ENCODE peak calls at places on chromosomes 6 and 20, in six cellular contexts. One of them, this sample, is unnamed.

GRCh38 chr20:38143646-38144554 is 21.2 kb downstream of the TGM2 start:
- DNase-seq in tibial nerve: no peak
- DNase-seq in left lung: peak; percentile 71
- DNase-seq in ascending aorta: peak; percentile 93
- DNase-seq in BE2C: peak; percentile 32
- DNase-seq in H9: no peak
- DNase-seq in this sample: no peak

GRCh38 chr6:149636116-149636515 is 12.4 kb downstream of the KATNA1 start:
- DNase-seq in BE2C: no peak
- DNase-seq in ascending aorta: no peak
- DNase-seq in left lung: no peak
- DNase-seq in H9: no peak
- DNase-seq in tibial nerve: no peak
- DNase-seq in this sample: no peak

GRCh38 chr20:35173576-35174192 is 1.8 kb downstream of the PROCR start:
- DNase-seq in H9: no peak
- DNase-seq in tibial nerve: peak; percentile 19
- DNase-seq in left lung: no peak
- DNase-seq in ascending aorta: no peak
- DNase-seq in BE2C: no peak
- DNase-seq in this sample: no peak

GRCh38 chr20:37313546-37314091 is 24.2 kb downstream of the MANBAL start:
- DNase-seq in ascending aorta: no peak
- DNase-seq in BE2C: no peak
- DNase-seq in left lung: peak; percentile 27
- DNase-seq in H9: no peak
- DNase-seq in tibial nerve: no peak
- DNase-seq in this sample: no peak

GRCh38 chr20:6665621-6666345 is 101.7 kb upstream of the BMP2 start:
- DNase-seq in BE2C: no peak
- DNase-seq in H9: no peak
- DNase-seq in left lung: no peak
- DNase-seq in tibial nerve: no peak
- DNase-seq in ascending aorta: no peak
- DNase-seq in this sample: no peak

GRCh38 chr20:57158474-57158873 is 108.0 kb downstream of the BMP7 start:
- DNase-seq in ascending aorta: no peak
- DNase-seq in left lung: no peak
- DNase-seq in tibial nerve: no peak
- DNase-seq in BE2C: no peak
- DNase-seq in H9: no peak
- DNase-seq in this sample: no peak

GRCh38 chr20:21640556-21640955 is 64.9 kb upstream of the PAX1 start:
- DNase-seq in left lung: no peak
- DNase-seq in BE2C: no peak
- DNase-seq in H9: peak; percentile 69
- DNase-seq in tibial nerve: no peak
- DNase-seq in ascending aorta: no peak
- DNase-seq in this sample: no peak

GRCh38 chr6:5989141-5989723 is 17.5 kb downstream of the NRN1 start:
- DNase-seq in left lung: peak; percentile 76
- DNase-seq in H9: no peak
- DNase-seq in ascending aorta: no peak
- DNase-seq in tibial nerve: no peak
- DNase-seq in BE2C: no peak
- DNase-seq in this sample: no peak

DNA sequence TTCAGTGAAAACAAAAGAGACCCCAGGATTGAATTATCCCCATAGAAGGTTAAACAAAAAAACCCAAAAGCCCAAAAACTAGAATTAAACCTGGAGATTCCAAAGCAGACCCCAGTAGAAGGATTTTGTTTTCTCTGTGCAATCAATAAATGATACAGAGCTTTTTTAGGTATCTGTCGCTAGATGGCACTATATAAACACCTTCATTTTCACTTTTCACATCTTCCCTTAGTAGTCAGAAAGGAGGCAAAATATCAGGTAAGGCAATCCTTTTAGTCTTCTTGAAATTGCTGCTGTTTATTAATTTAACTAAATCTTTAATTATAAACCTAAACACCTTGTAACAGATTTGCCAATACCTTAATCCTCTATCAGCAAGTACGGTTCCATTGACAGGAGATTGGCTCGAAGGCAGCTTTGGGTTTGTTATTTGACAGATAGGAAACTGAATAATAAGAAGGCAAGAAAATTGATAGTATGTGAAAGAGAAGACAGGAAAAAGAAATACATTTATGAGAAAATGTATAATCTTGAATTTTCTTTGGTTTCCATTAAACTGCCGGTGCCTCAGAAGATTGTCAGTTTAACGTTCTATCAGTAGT is 23.3 kb upstream of the IBTK start:
- DNase-seq in H9: no peak
- DNase-seq in left lung: no peak
- DNase-seq in ascending aorta: no peak
- DNase-seq in tibial nerve: no peak
- DNase-seq in BE2C: no peak
- DNase-seq in this sample: no peak
- TF ChIP-seq CTCF in H9: peak; percentile 80
- TF ChIP-seq CTCF in left lung: peak; percentile 18
- TF ChIP-seq CTCF in ascending aorta: peak; percentile 20
- TF ChIP-seq CTCF in tibial nerve: peak; percentile 59
- TF ChIP-seq CTCF in BE2C: peak; percentile 60
- TF ChIP-seq CTCF in this sample: no peak

GRCh38 chr20:47314647-47315338 is 41.7 kb downstream of the ZMYND8 start:
- DNase-seq in BE2C: no peak
- DNase-seq in H9: no peak
- DNase-seq in ascending aorta: no peak
- DNase-seq in tibial nerve: no peak
- DNase-seq in left lung: no peak
- DNase-seq in this sample: no peak

GRCh38 chr20:47310729-47311128 is 45.8 kb downstream of the ZMYND8 start:
- DNase-seq in BE2C: no peak
- DNase-seq in left lung: no peak
- DNase-seq in tibial nerve: no peak
- DNase-seq in H9: no peak
- DNase-seq in ascending aorta: no peak
- DNase-seq in this sample: no peak

GRCh38 chr20:47309806-47310426 is 46.6 kb downstream of the ZMYND8 start:
- DNase-seq in ascending aorta: no peak
- DNase-seq in BE2C: no peak
- DNase-seq in tibial nerve: no peak
- DNase-seq in left lung: no peak
- DNase-seq in H9: no peak
- DNase-seq in this sample: no peak

GRCh38 chr20:47311211-47311610 is 45.3 kb downstream of the ZMYND8 start:
- DNase-seq in tibial nerve: no peak
- DNase-seq in H9: no peak
- DNase-seq in BE2C: no peak
- DNase-seq in ascending aorta: no peak
- DNase-seq in left lung: no peak
- DNase-seq in this sample: no peak

GRCh38 chr20:47311967-47312681 is 44.4 kb downstream of the ZMYND8 start:
- DNase-seq in H9: no peak
- DNase-seq in BE2C: no peak
- DNase-seq in left lung: no peak
- DNase-seq in tibial nerve: no peak
- DNase-seq in ascending aorta: no peak
- DNase-seq in this sample: no peak
- TF ChIP-seq CTCF in H9: peak; percentile 38
- TF ChIP-seq CTCF in BE2C: no peak
- TF ChIP-seq CTCF in left lung: no peak
- TF ChIP-seq CTCF in tibial nerve: no peak
- TF ChIP-seq CTCF in ascending aorta: no peak
- TF ChIP-seq CTCF in this sample: no peak

GRCh38 chr6:13383280-13384163 is 55.2 kb upstream of the TBC1D7 start:
- DNase-seq in ascending aorta: no peak
- DNase-seq in left lung: no peak
- DNase-seq in tibial nerve: no peak
- DNase-seq in BE2C: no peak
- DNase-seq in H9: no peak
- DNase-seq in this sample: no peak
- TF ChIP-seq CTCF in ascending aorta: no peak
- TF ChIP-seq CTCF in left lung: no peak
- TF ChIP-seq CTCF in tibial nerve: no peak
- TF ChIP-seq CTCF in BE2C: no peak
- TF ChIP-seq CTCF in H9: no peak
- TF ChIP-seq CTCF in this sample: no peak

GRCh38 chr6:47076422-47077344 is 34.6 kb upstream of the ADGRF1 start:
- DNase-seq in tibial nerve: no peak
- DNase-seq in H9: no peak
- DNase-seq in ascending aorta: no peak
- DNase-seq in left lung: peak; percentile 52
- DNase-seq in BE2C: peak; percentile 16
- DNase-seq in this sample: no peak

GRCh38 chr6:47075741-47076421 is 33.7 kb upstream of the ADGRF1 start:
- DNase-seq in BE2C: no peak
- DNase-seq in H9: no peak
- DNase-seq in tibial nerve: no peak
- DNase-seq in ascending aorta: no peak
- DNase-seq in left lung: no peak
- DNase-seq in this sample: no peak

GRCh38 chr6:47078991-47079390 is 36.9 kb upstream of the ADGRF1 start:
- DNase-seq in ascending aorta: no peak
- DNase-seq in left lung: no peak
- DNase-seq in BE2C: no peak
- DNase-seq in tibial nerve: no peak
- DNase-seq in H9: no peak
- DNase-seq in this sample: no peak

GRCh38 chr6:47080083-47080596 is 38.0 kb upstream of the ADGRF1 start:
- DNase-seq in tibial nerve: no peak
- DNase-seq in ascending aorta: no peak
- DNase-seq in H9: no peak
- DNase-seq in left lung: no peak
- DNase-seq in BE2C: no peak
- DNase-seq in this sample: no peak

GRCh38 chr6:47079638-47080037 is 37.5 kb upstream of the ADGRF1 start:
- DNase-seq in BE2C: no peak
- DNase-seq in ascending aorta: no peak
- DNase-seq in H9: peak; percentile 50
- DNase-seq in left lung: no peak
- DNase-seq in tibial nerve: no peak
- DNase-seq in this sample: no peak
- TF ChIP-seq CTCF in BE2C: peak; percentile 30
- TF ChIP-seq CTCF in ascending aorta: no peak
- TF ChIP-seq CTCF in H9: peak; percentile 54
- TF ChIP-seq CTCF in left lung: no peak
- TF ChIP-seq CTCF in tibial nerve: no peak
- TF ChIP-seq CTCF in this sample: no peak

DNA sequence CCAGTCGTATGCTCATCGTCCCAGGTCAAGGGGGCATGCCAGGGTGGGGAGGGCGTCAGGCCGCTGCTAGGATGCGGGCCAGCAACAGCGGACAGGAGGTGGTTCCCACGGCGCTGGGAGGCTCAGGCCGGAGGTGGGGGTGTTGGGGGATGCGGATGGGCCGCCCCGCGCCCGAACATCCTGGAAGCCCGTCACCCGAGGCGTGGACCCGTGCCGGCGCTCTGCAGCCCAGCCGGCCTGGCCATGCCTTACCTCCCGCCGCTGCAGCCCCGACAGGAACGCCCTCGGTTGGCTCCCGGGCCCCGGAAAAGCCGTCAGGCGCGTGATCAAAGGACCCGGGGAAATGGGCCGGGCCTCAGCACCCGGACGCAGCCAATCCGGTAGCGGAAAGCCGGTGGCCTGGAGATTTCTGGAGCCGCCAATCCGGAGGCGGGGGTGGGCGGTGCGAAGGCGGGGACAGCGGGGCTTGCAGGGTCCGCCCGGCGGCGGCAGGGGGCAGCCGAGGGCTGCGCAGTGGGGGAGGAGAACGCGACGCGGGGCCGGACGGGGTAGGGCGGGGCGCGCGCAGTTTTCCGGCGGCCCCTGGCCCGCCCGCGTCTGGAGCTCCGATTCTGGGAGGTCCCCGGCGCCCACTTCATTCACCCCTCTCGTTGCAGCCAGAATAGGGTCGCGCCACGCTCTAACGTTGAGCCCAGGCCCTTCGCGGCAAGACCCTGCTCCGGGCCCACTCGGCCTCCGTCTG is at the start of gene SMIM29:
- DNase-seq in BE2C: peak; percentile 97
- DNase-seq in ascending aorta: peak; percentile 98
- DNase-seq in left lung: peak; percentile 98
- DNase-seq in tibial nerve: peak; percentile 92
- DNase-seq in H9: peak; percentile 98
- DNase-seq in this sample: peak; percentile 98
- TF ChIP-seq CTCF in BE2C: peak; percentile 65
- TF ChIP-seq CTCF in ascending aorta: peak; percentile 96
- TF ChIP-seq CTCF in left lung: peak; percentile 98
- TF ChIP-seq CTCF in tibial nerve: peak; percentile 99
- TF ChIP-seq CTCF in H9: peak; percentile 94
- TF ChIP-seq CTCF in this sample: no peak